ENCODE peak calls at places on chromosomes 12 and 14, in six cellular contexts. Y is B cell; M is dermis blood vessel endothelial cell; T is central memory CD4-positive, alpha-beta T cell; D is HCT116; X is activated T-cell treated with anti-CD3 and anti-CD28 coated beads for 1 hour. E is an unnamed sample.

GRCh38 chr14:81209187-81209836 is 11.4 kb downstream of the GTF2A1 start:
- DNase-seq in T (no peak), D (no peak), X (no peak), M (no peak), Y (no peak), E (no peak)

GRCh38 chr12:64691793-64692583 is 67.2 kb downstream of the GNS start:
- DNase-seq in T (no peak), Y (no peak), D (no peak), M (no peak), X (no peak), E (no peak)

GRCh38 chr14:104792101-104792884 is 3.3 kb downstream of the AKT1 start:
- DNase-seq in T (no peak), M (peak), X (no peak), Y (no peak), D (no peak), E (peak)

GRCh38 chr14:100307215-100308111 is 1.2 kb upstream of the SLC25A29 start:
- DNase-seq in D (no peak), M (peak), T (no peak), X (no peak), Y (peak), E (peak)

GRCh38 chr12:126781593-126781992 is 1485.4 kb upstream of the TMEM132C start:
- DNase-seq in X (no peak), T (no peak), Y (no peak), M (no peak), D (no peak), E (no peak)

GRCh38 chr14:30994681-30995620 is 30.5 kb upstream of the AP4S1 start:
- DNase-seq in M (peak), T (no peak), D (no peak), Y (no peak), X (no peak), E (peak)

GRCh38 chr14:24430682-24431568 is 1.2 kb downstream of the KHNYN start:
- DNase-seq in M (peak), D (no peak), Y (peak), X (peak), T (peak), E (peak)

GRCh38 chr12:15530361-15530760 is 208.1 kb downstream of the PTPRO start:
- DNase-seq in T (no peak), X (no peak), Y (no peak), D (no peak), M (no peak), E (no peak)

GRCh38 chr14:31582286-31582691 is 21.1 kb downstream of the NUBPL start:
- DNase-seq in X (no peak), M (no peak), T (no peak), D (no peak), Y (no peak), E (peak)

GRCh38 chr12:49846033-49846432 is 3.1 kb upstream of the BCDIN3D start:
- DNase-seq in T (no peak), Y (no peak), D (no peak), M (no peak), X (no peak), E (no peak)

GRCh38 chr14:22830329-22831010 is 783 bp downstream of the MRPL52 start:
- DNase-seq in M (no peak), Y (no peak), T (no peak), D (no peak), X (no peak), E (no peak)

GRCh38 chr12:117282490-117282889 is 78.9 kb downstream of the NOS1 start:
- DNase-seq in D (no peak), Y (no peak), T (no peak), X (no peak), M (no peak), E (no peak)

GRCh38 chr14:64654931-64655330 is 49.3 kb upstream of the PLEKHG3 start:
- DNase-seq in M (peak), D (no peak), Y (no peak), T (no peak), X (no peak), E (no peak)

GRCh38 chr14:101147848-101148247 is 244.3 kb upstream of the RTL1 start:
- DNase-seq in D (no peak), X (no peak), T (no peak), M (peak), Y (no peak), E (no peak)

GRCh38 chr14:77615231-77616132 is 955 bp downstream of the SPTLC2 start:
- DNase-seq in D (no peak), X (peak), M (peak), Y (no peak), T (no peak), E (peak)

GRCh38 chr14:77203611-77204456 is 22.2 kb downstream of the TMEM63C start:
- DNase-seq in T (no peak), Y (no peak), M (no peak), X (no peak), D (no peak), E (no peak)

GRCh38 chr12:124386661-124387509 is 92.0 kb downstream of the RFLNA start:
- DNase-seq in X (no peak), M (peak), T (no peak), D (no peak), Y (no peak), E (peak)

GRCh38 chr12:41459815-41460214 is 271.7 kb downstream of the PDZRN4 start:
- DNase-seq in M (no peak), X (no peak), D (no peak), T (no peak), Y (no peak), E (no peak)

GRCh38 chr12:84508325-84508861 is 404.2 kb downstream of the SLC6A15 start:
- DNase-seq in M (no peak), D (peak), X (no peak), T (no peak), Y (no peak), E (no peak)

GRCh38 chr12:132133952-132134652 is 10.0 kb downstream of the DDX51 start:
- DNase-seq in Y (no peak), M (no peak), T (no peak), D (no peak), X (no peak), E (no peak)

GRCh38 chr12:15208140-15208539 is 13.1 kb downstream of the RERG start:
- DNase-seq in D (no peak), T (no peak), Y (no peak), X (no peak), M (no peak), E (no peak)

GRCh38 chr12:51320311-51320694 is 3.7 kb downstream of the BIN2 start:
- DNase-seq in M (no peak), T (no peak), X (no peak), D (no peak), Y (no peak), E (no peak)

GRCh38 chr12:77118696-77119095 is 53.3 kb upstream of the E2F7 start:
- DNase-seq in Y (no peak), T (no peak), D (no peak), M (peak), X (no peak), E (peak)

GRCh38 chr12:26654623-26655022 is 178.4 kb downstream of the ITPR2 start:
- DNase-seq in T (no peak), M (no peak), D (no peak), Y (no peak), X (no peak), E (no peak)

GRCh38 chr12:80509781-80510556 is 65.9 kb downstream of the PTPRQ start:
- DNase-seq in X (no peak), T (no peak), D (no peak), Y (no peak), M (no peak), E (no peak)

GRCh38 chr12:131452444-131452860 is 258.4 kb upstream of the SFSWAP start:
- DNase-seq in M (peak), D (no peak), T (no peak), X (no peak), Y (no peak), E (no peak)

GRCh38 chr12:107359382-107359781 is 266.0 kb upstream of the CRY1 start:
- DNase-seq in T (no peak), D (no peak), X (no peak), M (no peak), Y (no peak), E (no peak)

GRCh38 chr14:35331605-35332516 is 39.7 kb downstream of the PSMA6 start:
- DNase-seq in Y (no peak), D (peak), X (no peak), M (no peak), T (no peak), E (no peak)

GRCh38 chr12:132560831-132561783 is 49.3 kb downstream of the LRCOL1 start:
- DNase-seq in T (peak), M (peak), X (peak), D (peak), Y (peak), E (peak)

GRCh38 chr12:121452356-121453021 is 52.6 kb downstream of the RNF34 start:
- DNase-seq in X (no peak), M (peak), D (no peak), Y (no peak), T (no peak), E (peak)

GRCh38 chr14:31118892-31119291 is 88.7 kb downstream of the HECTD1 start:
- DNase-seq in Y (no peak), M (no peak), D (no peak), X (no peak), T (no peak), E (no peak)

GRCh38 chr12:18643673-18644072 is 94.1 kb downstream of the PLCZ1 start:
- DNase-seq in D (no peak), T (no peak), Y (no peak), X (no peak), M (no peak), E (no peak)

GRCh38 chr14:104954746-104955395 is 23.3 kb downstream of the AHNAK2 start:
- DNase-seq in M (no peak), D (no peak), T (no peak), Y (no peak), X (no peak), E (no peak)

GRCh38 chr12:65470261-65470660 is 191.8 kb downstream of the MSRB3 start:
- DNase-seq in Y (no peak), M (no peak), D (no peak), T (no peak), X (no peak), E (no peak)

GRCh38 chr12:32595251-32595650 is 83.8 kb upstream of the DNM1L start:
- DNase-seq in T (no peak), Y (no peak), D (no peak), X (no peak), M (no peak), E (no peak)

GRCh38 chr14:103228076-103228806 is 105.0 kb downstream of the TNFAIP2 start:
- DNase-seq in Y (peak), D (no peak), X (no peak), M (no peak), T (no peak), E (no peak)

E was measured in lung microvascular endothelial cell.